ENCODE peak calls at places on chromosomes 3 and 15, in four cellular contexts. C is H9, M is IMR-90, G is H1. T is an unnamed sample.

GRCh38 chr3:61634678-61635077 is 73.3 kb downstream of the PTPRG start:
- DNase-seq in G (no peak), C (no peak), M (peak), T (peak)

GRCh38 chr3:14228611-14229470 is 50.2 kb downstream of the LSM3 start:
- DNase-seq in C (no peak), M (no peak), G (no peak), T (no peak)

GRCh38 chr3:5292512-5292911 is 105.0 kb downstream of the EDEM1 start:
- DNase-seq in M (no peak), C (no peak), G (no peak), T (no peak)

GRCh38 chr3:152047465-152047864 is 174.0 kb downstream of the SUCNR1 start:
- DNase-seq in C (no peak), M (peak), G (no peak), T (no peak)

GRCh38 chr3:50237133-50237651 is 1.2 kb downstream of the GNAI2 start:
- DNase-seq in G (peak), C (no peak), M (no peak), T (peak)

GRCh38 chr3:177195941-177196472 is 1.3 kb downstream of the TBL1XR1 start:
- DNase-seq in M (no peak), G (no peak), C (no peak), T (no peak)

GRCh38 chr15:82647835-82648256 is 683 bp upstream of the CPEB1 start:
- DNase-seq in C (peak), M (no peak), G (no peak), T (peak)

GRCh38 chr3:195616681-195617080 is 32.9 kb upstream of the APOD start:
- DNase-seq in G (no peak), C (no peak), M (no peak), T (no peak)

GRCh38 chr3:65425880-65426279 is 612.8 kb downstream of the MAGI1 start:
- DNase-seq in M (peak), G (no peak), C (no peak), T (peak)

GRCh38 chr3:154730221-154730620 is 300.2 kb upstream of the GPR149 start:
- DNase-seq in M (no peak), C (no peak), G (no peak), T (no peak)

GRCh38 chr15:26091184-26091583 is 228.1 kb upstream of the ATP10A start:
- DNase-seq in M (no peak), C (no peak), G (no peak), T (peak)

GRCh38 chr15:26087395-26087794 is 224.3 kb upstream of the ATP10A start:
- DNase-seq in C (no peak), G (no peak), M (peak), T (no peak)

GRCh38 chr15:26083457-26084350 is 220.6 kb upstream of the ATP10A start:
- DNase-seq in C (no peak), G (no peak), M (no peak), T (peak)

GRCh38 chr15:26082833-26083174 is 219.7 kb upstream of the ATP10A start:
- DNase-seq in G (no peak), M (no peak), C (no peak), T (no peak)

GRCh38 chr15:26087881-26088280 is 224.8 kb upstream of the ATP10A start:
- DNase-seq in M (peak), G (no peak), C (no peak), T (no peak)
- H4K5ac ChIP-seq in M (no peak), G (no peak), C (no peak), T (no peak)

GRCh38 chr3:123789160-123789559 is 95.0 kb downstream of the MYLK start:
- DNase-seq in G (peak), M (no peak), C (no peak), T (peak)

GRCh38 chr3:123789760-123790159 is 94.4 kb downstream of the MYLK start:
- DNase-seq in G (no peak), C (no peak), M (peak), T (peak)

GRCh38 chr3:123785602-123786001 is 98.5 kb downstream of the MYLK start:
- DNase-seq in C (no peak), G (no peak), M (no peak), T (no peak)

GRCh38 chr3:123788706-123789105 is 95.4 kb downstream of the MYLK start:
- DNase-seq in M (peak), G (no peak), C (no peak), T (peak)

DNA sequence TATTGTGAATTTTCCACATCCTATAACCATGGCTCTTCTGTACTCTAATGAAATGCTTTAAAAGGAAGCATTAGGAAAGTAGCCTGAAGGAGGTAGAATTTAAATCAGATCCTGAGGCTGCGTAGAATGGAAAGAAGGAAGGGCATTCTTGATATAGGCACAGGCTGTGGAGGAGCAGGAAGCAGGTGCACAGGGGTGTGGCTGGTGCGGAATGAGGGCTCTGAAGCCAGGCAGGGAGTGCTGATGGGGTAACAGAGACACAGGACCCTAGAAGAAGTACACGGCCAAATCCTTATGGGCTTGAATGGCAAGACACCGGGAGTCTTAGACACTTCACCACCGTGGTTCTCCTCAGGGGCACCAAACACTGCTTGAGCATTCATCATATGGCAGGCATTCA is 97.0 kb downstream of the MYLK start:
- DNase-seq in G (no peak), C (no peak), M (no peak), T (no peak)
- H4K8ac ChIP-seq in G (no peak), C (no peak), M (no peak), T (no peak)

GRCh38 chr15:71362987-71363968 is 248.0 kb downstream of the THSD4 start:
- DNase-seq in C (no peak), G (no peak), M (no peak), T (peak)
- H4K5ac ChIP-seq in C (no peak), G (peak), M (no peak), T (no peak)

GRCh38 chr3:188487652-188488051 is 333.7 kb downstream of the LPP start:
- DNase-seq in M (no peak), C (no peak), G (no peak), T (no peak)
- H4K8ac ChIP-seq in M (no peak), C (no peak), G (no peak), T (no peak)

DNA sequence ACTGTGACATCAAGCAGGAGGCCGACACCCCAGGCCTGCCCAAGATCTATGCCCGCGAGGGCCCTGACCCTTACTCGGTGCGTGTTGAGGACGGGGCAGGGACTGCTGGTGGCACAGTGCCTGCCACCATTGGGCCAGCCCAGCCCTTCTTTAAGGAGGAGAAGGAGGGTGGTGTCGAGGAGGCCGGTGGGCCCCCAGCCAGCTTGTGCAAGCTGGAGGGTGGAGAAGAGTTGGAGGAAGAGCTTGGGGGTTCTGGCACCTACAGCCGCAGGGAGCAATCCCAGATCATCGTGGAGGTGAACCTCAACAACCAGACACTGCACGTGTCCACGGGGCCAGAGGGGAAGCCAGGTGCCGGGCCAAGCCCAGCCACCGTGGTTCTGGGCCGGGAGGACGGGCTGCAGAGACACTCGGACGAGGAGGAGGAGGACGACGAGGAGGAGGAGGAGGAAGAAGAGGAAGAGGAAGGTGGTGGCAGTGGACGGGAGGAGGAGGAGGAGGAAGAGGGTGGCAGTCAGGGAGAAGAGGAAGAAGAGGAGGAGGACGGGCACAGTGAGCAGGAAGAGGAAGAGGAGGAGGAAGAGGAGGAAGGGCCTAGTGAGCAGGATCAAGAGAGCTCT is 5.4 kb downstream of the ZBTB47 start:
- DNase-seq in C (no peak), M (no peak), G (no peak), T (no peak)
- H4K5ac ChIP-seq in C (no peak), M (no peak), G (no peak), T (no peak)

GRCh38 chr15:31352911-31353811 is 26.5 kb downstream of the KLF13 start:
- DNase-seq in C (no peak), G (no peak), M (peak), T (no peak)

GRCh38 chr15:31350771-31351170 is 24.1 kb downstream of the KLF13 start:
- DNase-seq in G (no peak), M (no peak), C (no peak), T (no peak)

GRCh38 chr15:31357148-31357547 is 30.5 kb downstream of the KLF13 start:
- DNase-seq in G (no peak), M (no peak), C (no peak), T (no peak)

GRCh38 chr15:31352283-31352880 is 25.7 kb downstream of the KLF13 start:
- DNase-seq in M (peak), G (no peak), C (no peak), T (no peak)

DNA sequence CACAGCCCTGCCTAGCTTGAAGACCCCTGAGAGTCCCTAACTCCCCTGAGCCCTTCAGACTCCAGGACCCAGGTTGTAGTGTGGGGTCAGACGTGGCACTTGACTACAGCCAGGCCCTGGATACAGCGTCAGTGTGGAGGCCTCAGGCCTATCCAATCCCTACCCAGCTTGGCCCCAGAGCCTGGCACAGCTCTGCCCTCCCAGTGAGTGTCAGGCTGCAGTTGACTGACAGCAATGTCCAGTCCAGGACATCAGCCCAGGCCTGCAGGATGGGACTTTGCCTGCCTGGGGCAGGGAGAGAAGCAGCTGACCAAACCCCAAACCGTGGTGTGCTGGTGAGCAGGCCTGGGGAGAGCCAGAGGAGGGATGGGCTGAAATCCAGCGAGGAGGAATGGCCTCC is 27.3 kb downstream of the KLF13 start:
- DNase-seq in C (no peak), G (no peak), M (no peak), T (no peak)
- H4K8ac ChIP-seq in C (no peak), G (no peak), M (no peak), T (no peak)

T was measured in mesendoderm.